ENCODE peak calls at places on chromosomes 6 and 20, in ten cellular contexts. One of them, this sample, is unnamed. For H3K4me1, the result is how much of the 10 kb centered on the place peaks cover.

GRCh38 chr20:59159091-59159821 is 4.4 kb upstream of the ZNF831 start:
- DNase-seq in A549: no peak
- DNase-seq in tibial artery: no peak
- DNase-seq in left ventricle myocardium inferior: no peak
- DNase-seq in heart right ventricle: no peak
- DNase-seq in heart left ventricle: no peak
- DNase-seq in body of pancreas: no peak
- DNase-seq in spleen: no peak
- DNase-seq in mammary epithelial cell: no peak
- DNase-seq in psoas muscle: no peak
- DNase-seq in this sample: peak

GRCh38 chr20:4721719-4722118 is at the start of gene PRND:
- DNase-seq in mammary epithelial cell: no peak
- DNase-seq in left ventricle myocardium inferior: no peak
- DNase-seq in heart left ventricle: no peak
- DNase-seq in body of pancreas: no peak
- DNase-seq in spleen: no peak
- DNase-seq in heart right ventricle: no peak
- DNase-seq in A549: no peak
- DNase-seq in tibial artery: no peak
- DNase-seq in psoas muscle: no peak
- DNase-seq in this sample: no peak

GRCh38 chr20:59150821-59151251 is 12.8 kb upstream of the ZNF831 start:
- DNase-seq in body of pancreas: no peak
- DNase-seq in A549: no peak
- DNase-seq in left ventricle myocardium inferior: no peak
- DNase-seq in spleen: no peak
- DNase-seq in tibial artery: no peak
- DNase-seq in psoas muscle: no peak
- DNase-seq in mammary epithelial cell: no peak
- DNase-seq in heart right ventricle: no peak
- DNase-seq in heart left ventricle: no peak
- DNase-seq in this sample: no peak

GRCh38 chr6:105178110-105178509 is 1.7 kb downstream of the POPDC3 start:
- DNase-seq in heart left ventricle: no peak
- DNase-seq in spleen: no peak
- DNase-seq in left ventricle myocardium inferior: no peak
- DNase-seq in mammary epithelial cell: peak
- DNase-seq in psoas muscle: no peak
- DNase-seq in A549: no peak
- DNase-seq in heart right ventricle: no peak
- DNase-seq in tibial artery: no peak
- DNase-seq in body of pancreas: no peak
- DNase-seq in this sample: no peak

GRCh38 chr6:127404594-127405178 is 54.5 kb downstream of the KIAA0408 start:
- DNase-seq in heart right ventricle: no peak
- DNase-seq in body of pancreas: no peak
- DNase-seq in psoas muscle: no peak
- DNase-seq in mammary epithelial cell: no peak
- DNase-seq in left ventricle myocardium inferior: no peak
- DNase-seq in heart left ventricle: no peak
- DNase-seq in A549: no peak
- DNase-seq in tibial artery: no peak
- DNase-seq in spleen: no peak
- DNase-seq in this sample: no peak

GRCh38 chr20:57878803-57879424 is 169.1 kb upstream of the PMEPA1 start:
- DNase-seq in mammary epithelial cell: no peak
- DNase-seq in heart right ventricle: no peak
- DNase-seq in spleen: no peak
- DNase-seq in psoas muscle: no peak
- DNase-seq in tibial artery: no peak
- DNase-seq in heart left ventricle: no peak
- DNase-seq in left ventricle myocardium inferior: no peak
- DNase-seq in A549: no peak
- DNase-seq in body of pancreas: no peak
- DNase-seq in this sample: peak

GRCh38 chr6:43090557-43090952 is 14.4 kb downstream of the PTK7 start:
- DNase-seq in heart right ventricle: no peak
- DNase-seq in mammary epithelial cell: no peak
- DNase-seq in body of pancreas: no peak
- DNase-seq in left ventricle myocardium inferior: no peak
- DNase-seq in tibial artery: no peak
- DNase-seq in psoas muscle: no peak
- DNase-seq in heart left ventricle: no peak
- DNase-seq in spleen: peak
- DNase-seq in A549: no peak
- DNase-seq in this sample: no peak

GRCh38 chr20:54197621-54198604 is 10.0 kb upstream of the PFDN4 start:
- DNase-seq in tibial artery: no peak
- DNase-seq in heart right ventricle: no peak
- DNase-seq in body of pancreas: no peak
- DNase-seq in left ventricle myocardium inferior: no peak
- DNase-seq in mammary epithelial cell: peak
- DNase-seq in A549: peak
- DNase-seq in spleen: no peak
- DNase-seq in heart left ventricle: no peak
- DNase-seq in psoas muscle: no peak
- DNase-seq in this sample: no peak

GRCh38 chr6:157346371-157346770 is 23.1 kb upstream of the TMEM242 start:
- DNase-seq in psoas muscle: no peak
- DNase-seq in heart right ventricle: no peak
- DNase-seq in spleen: no peak
- DNase-seq in mammary epithelial cell: no peak
- DNase-seq in left ventricle myocardium inferior: no peak
- DNase-seq in A549: no peak
- DNase-seq in heart left ventricle: no peak
- DNase-seq in tibial artery: no peak
- DNase-seq in body of pancreas: no peak
- DNase-seq in this sample: no peak

GRCh38 chr6:108914235-108915022 is 66.2 kb downstream of the ARMC2 start:
- DNase-seq in left ventricle myocardium inferior: no peak
- DNase-seq in tibial artery: no peak
- DNase-seq in heart left ventricle: no peak
- DNase-seq in body of pancreas: no peak
- DNase-seq in mammary epithelial cell: no peak
- DNase-seq in A549: peak
- DNase-seq in psoas muscle: no peak
- DNase-seq in heart right ventricle: no peak
- DNase-seq in spleen: no peak
- DNase-seq in this sample: no peak

GRCh38 chr20:31868853-31869672 is 1.3 kb downstream of the DUSP15 start:
- DNase-seq in body of pancreas: no peak
- DNase-seq in psoas muscle: no peak
- DNase-seq in left ventricle myocardium inferior: no peak
- DNase-seq in mammary epithelial cell: no peak
- DNase-seq in tibial artery: no peak
- DNase-seq in heart left ventricle: no peak
- DNase-seq in A549: no peak
- DNase-seq in heart right ventricle: no peak
- DNase-seq in spleen: no peak
- DNase-seq in this sample: peak

GRCh38 chr20:49891486-49891885 is 23.8 kb downstream of the SPATA2 start:
- DNase-seq in A549: no peak
- DNase-seq in tibial artery: peak
- DNase-seq in left ventricle myocardium inferior: no peak
- DNase-seq in spleen: peak
- DNase-seq in mammary epithelial cell: no peak
- DNase-seq in heart left ventricle: no peak
- DNase-seq in body of pancreas: no peak
- DNase-seq in psoas muscle: no peak
- DNase-seq in heart right ventricle: no peak
- DNase-seq in this sample: no peak

GRCh38 chr6:8229913-8230312 is 127.6 kb upstream of the EEF1E1 start:
- DNase-seq in A549: no peak
- DNase-seq in spleen: no peak
- DNase-seq in heart right ventricle: no peak
- DNase-seq in heart left ventricle: no peak
- DNase-seq in mammary epithelial cell: peak
- DNase-seq in left ventricle myocardium inferior: no peak
- DNase-seq in tibial artery: no peak
- DNase-seq in body of pancreas: no peak
- DNase-seq in psoas muscle: no peak
- DNase-seq in this sample: no peak

GRCh38 chr6:97978855-97979271 is 695.8 kb upstream of the MMS22L start:
- DNase-seq in psoas muscle: no peak
- DNase-seq in A549: no peak
- DNase-seq in heart left ventricle: peak
- DNase-seq in spleen: peak
- DNase-seq in left ventricle myocardium inferior: no peak
- DNase-seq in mammary epithelial cell: no peak
- DNase-seq in body of pancreas: no peak
- DNase-seq in heart right ventricle: no peak
- DNase-seq in tibial artery: no peak
- DNase-seq in this sample: no peak

GRCh38 chr6:165019681-165020080 is 289.7 kb downstream of the C6orf118 start:
- DNase-seq in A549: no peak
- DNase-seq in spleen: no peak
- DNase-seq in heart left ventricle: no peak
- DNase-seq in mammary epithelial cell: no peak
- DNase-seq in tibial artery: no peak
- DNase-seq in body of pancreas: no peak
- DNase-seq in psoas muscle: no peak
- DNase-seq in left ventricle myocardium inferior: no peak
- DNase-seq in heart right ventricle: no peak
- DNase-seq in this sample: no peak

GRCh38 chr20:64242797-64243475 is 12.6 kb upstream of the PCMTD2 start:
- DNase-seq in mammary epithelial cell: no peak
- DNase-seq in spleen: no peak
- DNase-seq in body of pancreas: no peak
- DNase-seq in psoas muscle: peak
- DNase-seq in heart left ventricle: no peak
- DNase-seq in tibial artery: no peak
- DNase-seq in A549: no peak
- DNase-seq in heart right ventricle: no peak
- DNase-seq in left ventricle myocardium inferior: no peak
- DNase-seq in this sample: no peak
- TF ChIP-seq CTCF in mammary epithelial cell: no peak
- TF ChIP-seq CTCF in spleen: no peak
- TF ChIP-seq CTCF in body of pancreas: no peak
- TF ChIP-seq CTCF in psoas muscle: no peak
- TF ChIP-seq CTCF in heart left ventricle: no peak
- TF ChIP-seq CTCF in tibial artery: no peak
- TF ChIP-seq CTCF in A549: no peak
- TF ChIP-seq CTCF in heart right ventricle: no peak
- TF ChIP-seq CTCF in left ventricle myocardium inferior: no peak
- TF ChIP-seq CTCF in this sample: no peak

DNA sequence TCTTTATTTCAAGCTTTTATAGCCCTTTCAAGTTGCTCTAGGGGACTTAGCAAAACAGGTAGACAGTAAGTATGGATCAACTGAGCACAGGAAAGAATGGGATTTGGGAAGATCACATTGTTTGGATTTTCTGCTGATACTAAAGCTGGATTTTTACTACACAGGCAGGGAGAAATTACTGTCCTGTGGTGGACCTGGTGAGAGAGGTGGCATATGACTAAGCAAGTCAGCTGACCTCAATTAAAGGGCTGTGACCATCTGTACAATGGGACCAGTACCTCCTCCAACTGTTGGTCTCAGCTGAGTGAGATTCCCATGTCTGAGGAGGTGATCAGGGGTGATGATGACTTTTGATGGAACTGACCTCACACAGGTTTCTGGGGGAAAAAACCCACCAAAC is 28.0 kb downstream of the RREB1 start:
- DNase-seq in tibial artery: no peak
- DNase-seq in psoas muscle: no peak
- DNase-seq in body of pancreas: no peak
- DNase-seq in A549: no peak
- DNase-seq in spleen: no peak
- DNase-seq in heart left ventricle: no peak
- DNase-seq in mammary epithelial cell: no peak
- DNase-seq in left ventricle myocardium inferior: no peak
- DNase-seq in heart right ventricle: no peak
- DNase-seq in this sample: no peak
- H3K4me1 ChIP-seq in tibial artery: under half
- H3K4me1 ChIP-seq in psoas muscle: half or more
- H3K4me1 ChIP-seq in body of pancreas: half or more
- H3K4me1 ChIP-seq in A549: under half
- H3K4me1 ChIP-seq in spleen: half or more
- H3K4me1 ChIP-seq in heart left ventricle: half or more
- H3K4me1 ChIP-seq in mammary epithelial cell: under half
- H3K4me1 ChIP-seq in left ventricle myocardium inferior: half or more
- H3K4me1 ChIP-seq in heart right ventricle: half or more
- H3K4me1 ChIP-seq in this sample: under half

GRCh38 chr6:113457751-113458150 is 399.4 kb upstream of the MARCKS start:
- DNase-seq in left ventricle myocardium inferior: no peak
- DNase-seq in tibial artery: no peak
- DNase-seq in psoas muscle: no peak
- DNase-seq in A549: no peak
- DNase-seq in mammary epithelial cell: no peak
- DNase-seq in heart left ventricle: no peak
- DNase-seq in heart right ventricle: no peak
- DNase-seq in spleen: no peak
- DNase-seq in body of pancreas: no peak
- DNase-seq in this sample: no peak

GRCh38 chr6:113457156-113457555 is 400.0 kb upstream of the MARCKS start:
- DNase-seq in heart left ventricle: no peak
- DNase-seq in A549: no peak
- DNase-seq in spleen: no peak
- DNase-seq in mammary epithelial cell: no peak
- DNase-seq in left ventricle myocardium inferior: no peak
- DNase-seq in body of pancreas: peak
- DNase-seq in psoas muscle: no peak
- DNase-seq in tibial artery: peak
- DNase-seq in heart right ventricle: no peak
- DNase-seq in this sample: no peak

GRCh38 chr6:113461153-113461897 is 395.8 kb upstream of the MARCKS start:
- DNase-seq in psoas muscle: no peak
- DNase-seq in heart right ventricle: no peak
- DNase-seq in spleen: no peak
- DNase-seq in tibial artery: no peak
- DNase-seq in mammary epithelial cell: no peak
- DNase-seq in A549: no peak
- DNase-seq in heart left ventricle: no peak
- DNase-seq in left ventricle myocardium inferior: no peak
- DNase-seq in body of pancreas: no peak
- DNase-seq in this sample: no peak

GRCh38 chr6:113458368-113459010 is 398.7 kb upstream of the MARCKS start:
- DNase-seq in spleen: no peak
- DNase-seq in A549: no peak
- DNase-seq in mammary epithelial cell: no peak
- DNase-seq in heart right ventricle: no peak
- DNase-seq in left ventricle myocardium inferior: no peak
- DNase-seq in body of pancreas: no peak
- DNase-seq in heart left ventricle: no peak
- DNase-seq in psoas muscle: no peak
- DNase-seq in tibial artery: no peak
- DNase-seq in this sample: no peak
- H3K4me3 ChIP-seq in spleen: no peak
- H3K4me3 ChIP-seq in A549: no peak
- H3K4me3 ChIP-seq in mammary epithelial cell: no peak
- H3K4me3 ChIP-seq in heart right ventricle: no peak
- H3K4me3 ChIP-seq in left ventricle myocardium inferior: no peak
- H3K4me3 ChIP-seq in body of pancreas: no peak
- H3K4me3 ChIP-seq in heart left ventricle: no peak
- H3K4me3 ChIP-seq in psoas muscle: no peak
- H3K4me3 ChIP-seq in tibial artery: no peak
- H3K4me3 ChIP-seq in this sample: no peak

DNA sequence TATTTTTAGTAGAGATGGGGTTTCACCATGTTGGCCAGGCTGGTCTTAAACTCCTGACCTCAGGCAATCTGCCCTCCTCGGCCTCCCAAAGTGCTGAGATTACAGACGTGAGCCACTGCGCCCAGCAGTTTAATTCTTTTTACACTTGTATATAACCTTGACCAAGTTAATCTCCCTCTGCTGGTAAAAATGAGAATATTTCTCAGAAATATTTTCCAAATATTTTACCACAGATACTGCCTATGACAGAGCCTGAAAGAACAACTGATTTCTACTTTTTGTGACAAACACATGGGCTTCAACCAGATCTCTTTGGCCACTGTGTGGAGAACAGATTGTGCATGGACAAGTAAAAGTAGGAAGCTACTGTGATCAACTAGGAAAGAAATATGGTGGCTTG is 21.2 kb upstream of the NHSL1 start:
- DNase-seq in left ventricle myocardium inferior: no peak
- DNase-seq in mammary epithelial cell: no peak
- DNase-seq in body of pancreas: no peak
- DNase-seq in psoas muscle: no peak
- DNase-seq in spleen: no peak
- DNase-seq in heart left ventricle: no peak
- DNase-seq in A549: peak
- DNase-seq in heart right ventricle: no peak
- DNase-seq in tibial artery: no peak
- DNase-seq in this sample: no peak
- TF ChIP-seq CTCF in left ventricle myocardium inferior: peak
- TF ChIP-seq CTCF in mammary epithelial cell: peak
- TF ChIP-seq CTCF in body of pancreas: peak
- TF ChIP-seq CTCF in psoas muscle: peak
- TF ChIP-seq CTCF in spleen: no peak
- TF ChIP-seq CTCF in heart left ventricle: peak
- TF ChIP-seq CTCF in A549: peak
- TF ChIP-seq CTCF in heart right ventricle: peak
- TF ChIP-seq CTCF in tibial artery: peak
- TF ChIP-seq CTCF in this sample: no peak